ENCODE peak calls at places on chromosome 6, in ten cellular contexts. One of them, this sample, is unnamed.

GRCh38 chr6:72716916-72717315 is 95.1 kb downstream of the KCNQ5 start:
- DNase-seq in lower lobe of right lung: no peak
- DNase-seq in Panc1: no peak
- DNase-seq in endothelial cell of umbilical vein: no peak
- DNase-seq in cardiac fibroblast: no peak
- DNase-seq in Caco-2: no peak
- DNase-seq in lung: no peak
- DNase-seq in BJ: no peak
- DNase-seq in GM06990: no peak
- DNase-seq in CD8-positive, alpha-beta T cell: no peak
- DNase-seq in this sample: peak; percentile 13

GRCh38 chr6:169161572-169162167 is 92.0 kb downstream of the THBS2 start:
- DNase-seq in lower lobe of right lung: no peak
- DNase-seq in Panc1: no peak
- DNase-seq in endothelial cell of umbilical vein: no peak
- DNase-seq in cardiac fibroblast: no peak
- DNase-seq in Caco-2: no peak
- DNase-seq in lung: peak; percentile 23
- DNase-seq in BJ: no peak
- DNase-seq in GM06990: no peak
- DNase-seq in CD8-positive, alpha-beta T cell: no peak
- DNase-seq in this sample: no peak

GRCh38 chr6:42616716-42617115 is 52.9 kb downstream of the UBR2 start:
- DNase-seq in lower lobe of right lung: no peak
- DNase-seq in Panc1: no peak
- DNase-seq in endothelial cell of umbilical vein: no peak
- DNase-seq in cardiac fibroblast: peak; percentile 33
- DNase-seq in Caco-2: no peak
- DNase-seq in lung: no peak
- DNase-seq in BJ: no peak
- DNase-seq in GM06990: no peak
- DNase-seq in CD8-positive, alpha-beta T cell: no peak
- DNase-seq in this sample: peak; percentile 65

GRCh38 chr6:3740551-3741476 is 10.7 kb downstream of the PXDC1 start:
- DNase-seq in lower lobe of right lung: no peak
- DNase-seq in Panc1: no peak
- DNase-seq in endothelial cell of umbilical vein: no peak
- DNase-seq in cardiac fibroblast: no peak
- DNase-seq in Caco-2: no peak
- DNase-seq in lung: no peak
- DNase-seq in BJ: no peak
- DNase-seq in GM06990: no peak
- DNase-seq in CD8-positive, alpha-beta T cell: no peak
- DNase-seq in this sample: no peak

GRCh38 chr6:144582939-144583613 is 297.9 kb downstream of the UTRN start:
- DNase-seq in lower lobe of right lung: peak; percentile 55
- DNase-seq in Panc1: no peak
- DNase-seq in endothelial cell of umbilical vein: no peak
- DNase-seq in cardiac fibroblast: peak; percentile 24
- DNase-seq in Caco-2: no peak
- DNase-seq in lung: peak; percentile 33
- DNase-seq in BJ: no peak
- DNase-seq in GM06990: peak; percentile 47
- DNase-seq in CD8-positive, alpha-beta T cell: peak; percentile 33
- DNase-seq in this sample: peak; percentile 42

GRCh38 chr6:71490876-71491275 is 202.3 kb downstream of the OGFRL1 start:
- DNase-seq in lower lobe of right lung: no peak
- DNase-seq in Panc1: no peak
- DNase-seq in endothelial cell of umbilical vein: no peak
- DNase-seq in cardiac fibroblast: no peak
- DNase-seq in Caco-2: no peak
- DNase-seq in lung: no peak
- DNase-seq in BJ: no peak
- DNase-seq in GM06990: no peak
- DNase-seq in CD8-positive, alpha-beta T cell: no peak
- DNase-seq in this sample: no peak

GRCh38 chr6:15434263-15434662 is 188.4 kb downstream of the JARID2 start:
- DNase-seq in lower lobe of right lung: no peak
- DNase-seq in Panc1: no peak
- DNase-seq in endothelial cell of umbilical vein: no peak
- DNase-seq in cardiac fibroblast: no peak
- DNase-seq in Caco-2: no peak
- DNase-seq in lung: no peak
- DNase-seq in BJ: no peak
- DNase-seq in GM06990: no peak
- DNase-seq in CD8-positive, alpha-beta T cell: no peak
- DNase-seq in this sample: no peak

GRCh38 chr6:30169658-30170614 is 6.6 kb downstream of the TRIM15 start:
- DNase-seq in lower lobe of right lung: no peak
- DNase-seq in Panc1: peak; percentile 54
- DNase-seq in endothelial cell of umbilical vein: peak; percentile 66
- DNase-seq in cardiac fibroblast: peak; percentile 73
- DNase-seq in Caco-2: no peak
- DNase-seq in lung: no peak
- DNase-seq in BJ: no peak
- DNase-seq in GM06990: no peak
- DNase-seq in CD8-positive, alpha-beta T cell: no peak
- DNase-seq in this sample: peak; percentile 63

GRCh38 chr6:139028658-139029469 is at the start of gene ABRACL:
- DNase-seq in lower lobe of right lung: peak; percentile 78
- DNase-seq in Panc1: no peak
- DNase-seq in endothelial cell of umbilical vein: peak; percentile 70
- DNase-seq in cardiac fibroblast: peak; percentile 66
- DNase-seq in Caco-2: peak; percentile 83
- DNase-seq in lung: peak; percentile 72
- DNase-seq in BJ: no peak
- DNase-seq in GM06990: peak; percentile 83
- DNase-seq in CD8-positive, alpha-beta T cell: peak; percentile 82
- DNase-seq in this sample: peak; percentile 33

GRCh38 chr6:40349092-40349491 is 238.1 kb downstream of the LRFN2 start:
- DNase-seq in lower lobe of right lung: no peak
- DNase-seq in Panc1: no peak
- DNase-seq in endothelial cell of umbilical vein: no peak
- DNase-seq in cardiac fibroblast: no peak
- DNase-seq in Caco-2: no peak
- DNase-seq in lung: peak; percentile 27
- DNase-seq in BJ: no peak
- DNase-seq in GM06990: no peak
- DNase-seq in CD8-positive, alpha-beta T cell: no peak
- DNase-seq in this sample: no peak

GRCh38 chr6:14857501-14857900 is 388.4 kb upstream of the JARID2 start:
- DNase-seq in lower lobe of right lung: peak; percentile 59
- DNase-seq in Panc1: no peak
- DNase-seq in endothelial cell of umbilical vein: no peak
- DNase-seq in cardiac fibroblast: no peak
- DNase-seq in Caco-2: no peak
- DNase-seq in lung: no peak
- DNase-seq in BJ: no peak
- DNase-seq in GM06990: no peak
- DNase-seq in CD8-positive, alpha-beta T cell: peak; percentile 95
- DNase-seq in this sample: no peak

GRCh38 chr6:16676376-16676775 is 84.9 kb downstream of the ATXN1 start:
- DNase-seq in lower lobe of right lung: no peak
- DNase-seq in Panc1: no peak
- DNase-seq in endothelial cell of umbilical vein: no peak
- DNase-seq in cardiac fibroblast: no peak
- DNase-seq in Caco-2: no peak
- DNase-seq in lung: no peak
- DNase-seq in BJ: no peak
- DNase-seq in GM06990: no peak
- DNase-seq in CD8-positive, alpha-beta T cell: no peak
- DNase-seq in this sample: no peak

GRCh38 chr6:31776961-31777666 is at the start of gene VWA7:
- DNase-seq in lower lobe of right lung: peak; percentile 83
- DNase-seq in Panc1: no peak
- DNase-seq in endothelial cell of umbilical vein: peak; percentile 35
- DNase-seq in cardiac fibroblast: peak; percentile 73
- DNase-seq in Caco-2: peak; percentile 85
- DNase-seq in lung: peak; percentile 78
- DNase-seq in BJ: no peak
- DNase-seq in GM06990: peak; percentile 86
- DNase-seq in CD8-positive, alpha-beta T cell: peak; percentile 72
- DNase-seq in this sample: peak; percentile 83

GRCh38 chr6:89799756-89800155 is 19.8 kb downstream of the MDN1 start:
- DNase-seq in lower lobe of right lung: no peak
- DNase-seq in Panc1: no peak
- DNase-seq in endothelial cell of umbilical vein: no peak
- DNase-seq in cardiac fibroblast: no peak
- DNase-seq in Caco-2: no peak
- DNase-seq in lung: no peak
- DNase-seq in BJ: no peak
- DNase-seq in GM06990: no peak
- DNase-seq in CD8-positive, alpha-beta T cell: no peak
- DNase-seq in this sample: no peak

GRCh38 chr6:52261229-52261628 is 16.9 kb upstream of the IL17F start:
- DNase-seq in lower lobe of right lung: no peak
- DNase-seq in Panc1: no peak
- DNase-seq in endothelial cell of umbilical vein: no peak
- DNase-seq in cardiac fibroblast: peak; percentile 7
- DNase-seq in Caco-2: no peak
- DNase-seq in lung: no peak
- DNase-seq in BJ: peak; percentile 62
- DNase-seq in GM06990: no peak
- DNase-seq in CD8-positive, alpha-beta T cell: no peak
- DNase-seq in this sample: peak; percentile 88

GRCh38 chr6:81049425-81050042 is 702.9 kb downstream of the TENT5A start:
- DNase-seq in lower lobe of right lung: no peak
- DNase-seq in Panc1: no peak
- DNase-seq in endothelial cell of umbilical vein: no peak
- DNase-seq in cardiac fibroblast: peak; percentile 32
- DNase-seq in Caco-2: no peak
- DNase-seq in lung: no peak
- DNase-seq in BJ: no peak
- DNase-seq in GM06990: no peak
- DNase-seq in CD8-positive, alpha-beta T cell: no peak
- DNase-seq in this sample: peak; percentile 41

GRCh38 chr6:170099387-170099786 is 191.5 kb downstream of the DLL1 start:
- DNase-seq in lower lobe of right lung: no peak
- DNase-seq in Panc1: no peak
- DNase-seq in endothelial cell of umbilical vein: no peak
- DNase-seq in cardiac fibroblast: no peak
- DNase-seq in Caco-2: peak; percentile 8
- DNase-seq in lung: no peak
- DNase-seq in BJ: no peak
- DNase-seq in GM06990: no peak
- DNase-seq in CD8-positive, alpha-beta T cell: no peak
- DNase-seq in this sample: no peak

GRCh38 chr6:154319231-154319858 is 37.3 kb downstream of the IPCEF1 start:
- DNase-seq in lower lobe of right lung: no peak
- DNase-seq in Panc1: no peak
- DNase-seq in endothelial cell of umbilical vein: no peak
- DNase-seq in cardiac fibroblast: peak; percentile 28
- DNase-seq in Caco-2: no peak
- DNase-seq in lung: no peak
- DNase-seq in BJ: peak; percentile 70
- DNase-seq in GM06990: no peak
- DNase-seq in CD8-positive, alpha-beta T cell: no peak
- DNase-seq in this sample: peak; percentile 86
- TF ChIP-seq CTCF in lower lobe of right lung: no peak
- TF ChIP-seq CTCF in Panc1: no peak
- TF ChIP-seq CTCF in endothelial cell of umbilical vein: no peak
- TF ChIP-seq CTCF in cardiac fibroblast: no peak
- TF ChIP-seq CTCF in Caco-2: no peak
- TF ChIP-seq CTCF in lung: no peak
- TF ChIP-seq CTCF in BJ: no peak
- TF ChIP-seq CTCF in GM06990: no peak
- TF ChIP-seq CTCF in CD8-positive, alpha-beta T cell: no peak
- TF ChIP-seq CTCF in this sample: no peak

GRCh38 chr6:125432014-125432413 is 130.2 kb upstream of the HDDC2 start:
- DNase-seq in lower lobe of right lung: no peak
- DNase-seq in Panc1: no peak
- DNase-seq in endothelial cell of umbilical vein: no peak
- DNase-seq in cardiac fibroblast: no peak
- DNase-seq in Caco-2: no peak
- DNase-seq in lung: no peak
- DNase-seq in BJ: no peak
- DNase-seq in GM06990: no peak
- DNase-seq in CD8-positive, alpha-beta T cell: no peak
- DNase-seq in this sample: no peak
- H3K4me3 ChIP-seq in lower lobe of right lung: no peak overlapping the region
- H3K4me3 ChIP-seq in Panc1: no peak overlapping the region
- H3K4me3 ChIP-seq in endothelial cell of umbilical vein: no peak overlapping the region
- H3K4me3 ChIP-seq in cardiac fibroblast: no peak overlapping the region
- H3K4me3 ChIP-seq in Caco-2: no peak overlapping the region
- H3K4me3 ChIP-seq in lung: no peak overlapping the region
- H3K4me3 ChIP-seq in BJ: no peak overlapping the region
- H3K4me3 ChIP-seq in GM06990: no peak overlapping the region
- H3K4me3 ChIP-seq in CD8-positive, alpha-beta T cell: no peak overlapping the region
- H3K4me3 ChIP-seq in this sample: no peak overlapping the region

GRCh38 chr6:111957623-111958315 is 84.5 kb upstream of the FYN start:
- DNase-seq in lower lobe of right lung: no peak
- DNase-seq in Panc1: no peak
- DNase-seq in endothelial cell of umbilical vein: no peak
- DNase-seq in cardiac fibroblast: no peak
- DNase-seq in Caco-2: no peak
- DNase-seq in lung: no peak
- DNase-seq in BJ: no peak
- DNase-seq in GM06990: no peak
- DNase-seq in CD8-positive, alpha-beta T cell: no peak
- DNase-seq in this sample: no peak
- TF ChIP-seq CTCF in lower lobe of right lung: no peak
- TF ChIP-seq CTCF in Panc1: no peak
- TF ChIP-seq CTCF in endothelial cell of umbilical vein: no peak
- TF ChIP-seq CTCF in cardiac fibroblast: no peak
- TF ChIP-seq CTCF in Caco-2: no peak
- TF ChIP-seq CTCF in lung: no peak
- TF ChIP-seq CTCF in BJ: no peak
- TF ChIP-seq CTCF in GM06990: no peak
- TF ChIP-seq CTCF in CD8-positive, alpha-beta T cell: no peak
- TF ChIP-seq CTCF in this sample: no peak

DNA sequence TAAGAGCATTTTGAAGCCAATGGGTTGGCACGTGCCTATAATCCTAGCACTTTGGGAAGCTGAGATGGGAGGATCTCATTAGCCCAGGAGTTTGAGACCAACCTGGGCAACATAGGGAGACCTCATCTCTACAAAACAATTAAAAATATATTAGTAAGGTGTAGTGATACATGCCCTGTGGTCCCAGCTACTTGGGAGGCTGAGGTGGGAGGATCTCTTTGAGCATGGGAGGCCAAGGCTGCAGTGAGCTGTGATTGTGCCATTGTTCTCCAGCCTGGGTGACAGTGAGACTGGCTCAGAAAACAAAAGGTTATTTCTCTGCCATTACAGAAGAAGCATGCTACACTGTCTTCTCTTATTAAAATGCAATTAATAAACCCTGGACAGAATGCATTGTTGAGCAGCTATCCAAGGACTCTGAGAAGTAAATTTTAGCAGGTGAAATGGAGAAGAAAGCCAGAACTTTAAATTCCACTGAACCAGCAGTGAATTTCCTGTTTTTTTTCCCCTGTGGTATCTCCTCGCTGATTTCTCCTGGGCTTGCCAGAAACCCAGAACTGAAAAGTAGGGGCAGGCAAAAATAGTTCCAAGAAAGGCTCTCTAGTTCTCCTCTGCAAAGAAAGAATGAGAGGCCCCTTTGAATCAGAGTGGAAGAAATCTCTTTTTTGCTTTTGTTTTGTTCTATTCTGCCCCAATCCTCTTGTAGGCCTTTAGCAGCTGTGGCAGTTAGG is 8.4 kb downstream of the AMD1 start:
- DNase-seq in lower lobe of right lung: no peak
- DNase-seq in Panc1: no peak
- DNase-seq in endothelial cell of umbilical vein: no peak
- DNase-seq in cardiac fibroblast: no peak
- DNase-seq in Caco-2: no peak
- DNase-seq in lung: no peak
- DNase-seq in BJ: no peak
- DNase-seq in GM06990: no peak
- DNase-seq in CD8-positive, alpha-beta T cell: no peak
- DNase-seq in this sample: no peak
- H3K4me3 ChIP-seq in lower lobe of right lung: no peak overlapping the region
- H3K4me3 ChIP-seq in Panc1: no peak overlapping the region
- H3K4me3 ChIP-seq in endothelial cell of umbilical vein: no peak overlapping the region
- H3K4me3 ChIP-seq in cardiac fibroblast: no peak overlapping the region
- H3K4me3 ChIP-seq in Caco-2: no peak overlapping the region
- H3K4me3 ChIP-seq in lung: no peak overlapping the region
- H3K4me3 ChIP-seq in BJ: no peak overlapping the region
- H3K4me3 ChIP-seq in GM06990: peak overlapping the region; percentile 10
- H3K4me3 ChIP-seq in CD8-positive, alpha-beta T cell: no peak overlapping the region
- H3K4me3 ChIP-seq in this sample: no peak overlapping the region

This sample was measured in fibroblast of mammary gland.